ENCODE peak calls at places on chromosome 18, in ten cellular contexts. One of them, this sample, is unnamed.

GRCh38 chr18:1014496-1014895 is 109.8 kb downstream of the ADCYAP1 start:
- DNase-seq in upper lobe of right lung: no peak
- DNase-seq in fibroblast of lung: peak
- DNase-seq in lower lobe of right lung: no peak
- DNase-seq in HAP-1: peak
- DNase-seq in GM12865: no peak
- DNase-seq in hepatocyte: no peak
- DNase-seq in cardiac fibroblast: peak
- DNase-seq in tibial nerve: no peak
- DNase-seq in GM12878: no peak
- DNase-seq in this sample: peak

GRCh38 chr18:4453712-4454547 is 1.2 kb downstream of the DLGAP1 start:
- DNase-seq in upper lobe of right lung: peak
- DNase-seq in fibroblast of lung: peak
- DNase-seq in lower lobe of right lung: peak
- DNase-seq in HAP-1: peak
- DNase-seq in GM12865: no peak
- DNase-seq in hepatocyte: peak
- DNase-seq in cardiac fibroblast: no peak
- DNase-seq in tibial nerve: no peak
- DNase-seq in GM12878: no peak
- DNase-seq in this sample: no peak

GRCh38 chr18:9661564-9661963 is 46.5 kb upstream of the RAB31 start:
- DNase-seq in upper lobe of right lung: no peak
- DNase-seq in fibroblast of lung: no peak
- DNase-seq in lower lobe of right lung: no peak
- DNase-seq in HAP-1: no peak
- DNase-seq in GM12865: no peak
- DNase-seq in hepatocyte: no peak
- DNase-seq in cardiac fibroblast: no peak
- DNase-seq in tibial nerve: no peak
- DNase-seq in GM12878: no peak
- DNase-seq in this sample: no peak

GRCh38 chr18:69838620-69839411 is 108.9 kb downstream of the CD226 start:
- DNase-seq in upper lobe of right lung: no peak
- DNase-seq in fibroblast of lung: no peak
- DNase-seq in lower lobe of right lung: no peak
- DNase-seq in HAP-1: peak
- DNase-seq in GM12865: peak
- DNase-seq in hepatocyte: no peak
- DNase-seq in cardiac fibroblast: no peak
- DNase-seq in tibial nerve: no peak
- DNase-seq in GM12878: peak
- DNase-seq in this sample: no peak

GRCh38 chr18:55314615-55315237 is 273.3 kb downstream of the TCF4 start:
- DNase-seq in upper lobe of right lung: no peak
- DNase-seq in fibroblast of lung: no peak
- DNase-seq in lower lobe of right lung: no peak
- DNase-seq in HAP-1: no peak
- DNase-seq in GM12865: no peak
- DNase-seq in hepatocyte: no peak
- DNase-seq in cardiac fibroblast: no peak
- DNase-seq in tibial nerve: no peak
- DNase-seq in GM12878: no peak
- DNase-seq in this sample: no peak

GRCh38 chr18:2050702-2051201 is 520.6 kb downstream of the METTL4 start:
- DNase-seq in upper lobe of right lung: no peak
- DNase-seq in fibroblast of lung: peak
- DNase-seq in lower lobe of right lung: no peak
- DNase-seq in HAP-1: no peak
- DNase-seq in GM12865: no peak
- DNase-seq in hepatocyte: no peak
- DNase-seq in cardiac fibroblast: no peak
- DNase-seq in tibial nerve: no peak
- DNase-seq in GM12878: no peak
- DNase-seq in this sample: no peak

GRCh38 chr18:905307-905947 is 756 bp downstream of the ADCYAP1 start:
- DNase-seq in upper lobe of right lung: no peak
- DNase-seq in fibroblast of lung: no peak
- DNase-seq in lower lobe of right lung: no peak
- DNase-seq in HAP-1: no peak
- DNase-seq in GM12865: no peak
- DNase-seq in hepatocyte: no peak
- DNase-seq in cardiac fibroblast: no peak
- DNase-seq in tibial nerve: no peak
- DNase-seq in GM12878: no peak
- DNase-seq in this sample: no peak

GRCh38 chr18:76610933-76611749 is 116.1 kb upstream of the ZNF516 start:
- DNase-seq in upper lobe of right lung: no peak
- DNase-seq in fibroblast of lung: peak
- DNase-seq in lower lobe of right lung: no peak
- DNase-seq in HAP-1: no peak
- DNase-seq in GM12865: no peak
- DNase-seq in hepatocyte: peak
- DNase-seq in cardiac fibroblast: peak
- DNase-seq in tibial nerve: no peak
- DNase-seq in GM12878: no peak
- DNase-seq in this sample: peak

GRCh38 chr18:59263566-59264135 is 9.6 kb downstream of the RAX start:
- DNase-seq in upper lobe of right lung: no peak
- DNase-seq in fibroblast of lung: no peak
- DNase-seq in lower lobe of right lung: no peak
- DNase-seq in HAP-1: no peak
- DNase-seq in GM12865: no peak
- DNase-seq in hepatocyte: no peak
- DNase-seq in cardiac fibroblast: no peak
- DNase-seq in tibial nerve: no peak
- DNase-seq in GM12878: no peak
- DNase-seq in this sample: no peak

GRCh38 chr18:2104620-2105462 is 466.5 kb downstream of the METTL4 start:
- DNase-seq in upper lobe of right lung: peak
- DNase-seq in fibroblast of lung: peak
- DNase-seq in lower lobe of right lung: peak
- DNase-seq in HAP-1: peak
- DNase-seq in GM12865: peak
- DNase-seq in hepatocyte: peak
- DNase-seq in cardiac fibroblast: peak
- DNase-seq in tibial nerve: no peak
- DNase-seq in GM12878: no peak
- DNase-seq in this sample: no peak

GRCh38 chr18:35174093-35174731 is 66.6 kb upstream of the ZNF397 start:
- DNase-seq in upper lobe of right lung: no peak
- DNase-seq in fibroblast of lung: no peak
- DNase-seq in lower lobe of right lung: no peak
- DNase-seq in HAP-1: no peak
- DNase-seq in GM12865: peak
- DNase-seq in hepatocyte: no peak
- DNase-seq in cardiac fibroblast: no peak
- DNase-seq in tibial nerve: no peak
- DNase-seq in GM12878: peak
- DNase-seq in this sample: no peak

GRCh38 chr18:9177466-9177865 is 40.9 kb downstream of the ANKRD12 start:
- DNase-seq in upper lobe of right lung: no peak
- DNase-seq in fibroblast of lung: no peak
- DNase-seq in lower lobe of right lung: no peak
- DNase-seq in HAP-1: no peak
- DNase-seq in GM12865: no peak
- DNase-seq in hepatocyte: no peak
- DNase-seq in cardiac fibroblast: no peak
- DNase-seq in tibial nerve: no peak
- DNase-seq in GM12878: no peak
- DNase-seq in this sample: no peak

GRCh38 chr18:12011962-12012549 is 30.7 kb downstream of the IMPA2 start:
- DNase-seq in upper lobe of right lung: peak
- DNase-seq in fibroblast of lung: peak
- DNase-seq in lower lobe of right lung: peak
- DNase-seq in HAP-1: no peak
- DNase-seq in GM12865: no peak
- DNase-seq in hepatocyte: no peak
- DNase-seq in cardiac fibroblast: no peak
- DNase-seq in tibial nerve: no peak
- DNase-seq in GM12878: no peak
- DNase-seq in this sample: no peak

DNA sequence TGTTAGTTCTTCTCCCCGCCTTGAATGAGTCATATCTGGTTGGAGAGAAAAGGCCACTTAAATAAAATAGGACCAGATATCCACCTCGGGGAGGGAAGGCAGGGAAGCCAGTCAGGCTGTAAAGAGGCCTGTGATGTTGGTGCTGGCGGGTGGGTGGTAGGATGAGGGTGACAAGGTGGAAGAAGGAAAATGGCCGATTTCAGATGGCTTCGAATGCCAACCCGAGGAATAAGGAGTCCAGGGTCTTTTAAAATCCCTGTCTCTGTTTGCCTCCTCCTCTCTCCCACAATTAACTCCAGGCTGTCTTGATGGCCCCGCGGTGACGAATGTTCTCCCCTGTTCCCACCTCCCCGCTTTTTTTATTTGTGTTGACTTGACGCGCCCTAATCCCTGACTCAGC is 41.5 kb downstream of the CELF4 start:
- DNase-seq in upper lobe of right lung: no peak
- DNase-seq in fibroblast of lung: no peak
- DNase-seq in lower lobe of right lung: no peak
- DNase-seq in HAP-1: no peak
- DNase-seq in GM12865: no peak
- DNase-seq in hepatocyte: no peak
- DNase-seq in cardiac fibroblast: no peak
- DNase-seq in tibial nerve: no peak
- DNase-seq in GM12878: no peak
- DNase-seq in this sample: no peak
- H3K4me3 ChIP-seq in upper lobe of right lung: no peak
- H3K4me3 ChIP-seq in fibroblast of lung: no peak
- H3K4me3 ChIP-seq in lower lobe of right lung: no peak
- H3K4me3 ChIP-seq in HAP-1: no peak
- H3K4me3 ChIP-seq in GM12865: no peak
- H3K4me3 ChIP-seq in hepatocyte: peak
- H3K4me3 ChIP-seq in cardiac fibroblast: no peak
- H3K4me3 ChIP-seq in tibial nerve: no peak
- H3K4me3 ChIP-seq in GM12878: no peak
- H3K4me3 ChIP-seq in this sample: no peak

GRCh38 chr18:58254873-58255511 is 211.0 kb downstream of the NEDD4L start:
- DNase-seq in upper lobe of right lung: no peak
- DNase-seq in fibroblast of lung: no peak
- DNase-seq in lower lobe of right lung: no peak
- DNase-seq in HAP-1: no peak
- DNase-seq in GM12865: no peak
- DNase-seq in hepatocyte: no peak
- DNase-seq in cardiac fibroblast: peak
- DNase-seq in tibial nerve: no peak
- DNase-seq in GM12878: no peak
- DNase-seq in this sample: peak
- H3K4me3 ChIP-seq in upper lobe of right lung: no peak
- H3K4me3 ChIP-seq in fibroblast of lung: no peak
- H3K4me3 ChIP-seq in lower lobe of right lung: no peak
- H3K4me3 ChIP-seq in HAP-1: no peak
- H3K4me3 ChIP-seq in GM12865: no peak
- H3K4me3 ChIP-seq in hepatocyte: no peak
- H3K4me3 ChIP-seq in cardiac fibroblast: no peak
- H3K4me3 ChIP-seq in tibial nerve: no peak
- H3K4me3 ChIP-seq in GM12878: no peak
- H3K4me3 ChIP-seq in this sample: peak

GRCh38 chr18:63004466-63005089 is 289.2 kb downstream of the PHLPP1 start:
- DNase-seq in upper lobe of right lung: no peak
- DNase-seq in fibroblast of lung: no peak
- DNase-seq in lower lobe of right lung: no peak
- DNase-seq in HAP-1: no peak
- DNase-seq in GM12865: no peak
- DNase-seq in hepatocyte: no peak
- DNase-seq in cardiac fibroblast: no peak
- DNase-seq in tibial nerve: no peak
- DNase-seq in GM12878: no peak
- DNase-seq in this sample: no peak
- H3K4me3 ChIP-seq in upper lobe of right lung: no peak
- H3K4me3 ChIP-seq in fibroblast of lung: no peak
- H3K4me3 ChIP-seq in lower lobe of right lung: no peak
- H3K4me3 ChIP-seq in HAP-1: no peak
- H3K4me3 ChIP-seq in GM12865: no peak
- H3K4me3 ChIP-seq in hepatocyte: no peak
- H3K4me3 ChIP-seq in cardiac fibroblast: no peak
- H3K4me3 ChIP-seq in tibial nerve: no peak
- H3K4me3 ChIP-seq in GM12878: no peak
- H3K4me3 ChIP-seq in this sample: no peak

GRCh38 chr18:47881042-47881441 is 49.4 kb downstream of the SMAD2 start:
- DNase-seq in upper lobe of right lung: no peak
- DNase-seq in fibroblast of lung: no peak
- DNase-seq in lower lobe of right lung: no peak
- DNase-seq in HAP-1: no peak
- DNase-seq in GM12865: no peak
- DNase-seq in hepatocyte: no peak
- DNase-seq in cardiac fibroblast: no peak
- DNase-seq in tibial nerve: no peak
- DNase-seq in GM12878: no peak
- DNase-seq in this sample: no peak

GRCh38 chr18:47883771-47884413 is 46.6 kb downstream of the SMAD2 start:
- DNase-seq in upper lobe of right lung: no peak
- DNase-seq in fibroblast of lung: peak
- DNase-seq in lower lobe of right lung: no peak
- DNase-seq in HAP-1: no peak
- DNase-seq in GM12865: no peak
- DNase-seq in hepatocyte: peak
- DNase-seq in cardiac fibroblast: peak
- DNase-seq in tibial nerve: no peak
- DNase-seq in GM12878: no peak
- DNase-seq in this sample: peak

GRCh38 chr18:47882641-47883040 is 47.8 kb downstream of the SMAD2 start:
- DNase-seq in upper lobe of right lung: no peak
- DNase-seq in fibroblast of lung: no peak
- DNase-seq in lower lobe of right lung: no peak
- DNase-seq in HAP-1: no peak
- DNase-seq in GM12865: no peak
- DNase-seq in hepatocyte: no peak
- DNase-seq in cardiac fibroblast: peak
- DNase-seq in tibial nerve: no peak
- DNase-seq in GM12878: no peak
- DNase-seq in this sample: peak

GRCh38 chr18:47877892-47878291 is 52.6 kb downstream of the SMAD2 start:
- DNase-seq in upper lobe of right lung: no peak
- DNase-seq in fibroblast of lung: peak
- DNase-seq in lower lobe of right lung: no peak
- DNase-seq in HAP-1: no peak
- DNase-seq in GM12865: no peak
- DNase-seq in hepatocyte: no peak
- DNase-seq in cardiac fibroblast: no peak
- DNase-seq in tibial nerve: no peak
- DNase-seq in GM12878: no peak
- DNase-seq in this sample: no peak

DNA sequence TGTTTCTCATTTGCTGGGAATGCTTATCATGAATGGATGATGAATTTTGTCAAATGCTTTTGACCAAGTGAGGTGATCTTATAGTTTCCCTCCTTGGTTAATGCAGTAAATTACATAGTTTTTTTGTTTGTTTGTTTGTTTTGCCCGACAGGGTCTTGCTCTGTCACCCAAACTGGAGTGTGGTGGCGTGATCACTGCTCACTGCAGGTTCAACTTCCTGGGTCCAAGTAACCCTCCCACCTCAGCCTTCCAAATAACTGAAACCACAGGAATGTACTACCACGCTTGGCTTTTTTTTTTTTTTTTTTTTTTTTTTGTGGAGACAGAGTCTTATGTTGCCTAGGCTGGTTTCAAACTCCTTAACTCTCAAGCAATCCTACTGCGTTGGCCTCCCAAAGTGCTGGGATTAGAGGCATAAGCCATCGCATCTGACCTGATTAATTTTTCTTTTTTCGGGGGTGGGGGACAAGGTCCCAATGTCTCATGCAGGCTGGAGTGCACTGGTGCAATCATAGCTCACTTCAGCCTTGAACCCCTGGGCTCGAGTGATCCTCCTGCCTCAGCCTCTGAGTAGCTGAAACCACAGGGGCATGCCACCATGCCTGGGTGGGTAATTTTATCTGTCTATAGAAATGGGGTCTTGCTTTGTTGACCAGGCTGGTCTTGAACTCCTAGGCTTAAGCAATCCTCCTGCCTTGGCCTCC is 48.6 kb downstream of the SMAD2 start:
- DNase-seq in upper lobe of right lung: no peak
- DNase-seq in fibroblast of lung: peak
- DNase-seq in lower lobe of right lung: no peak
- DNase-seq in HAP-1: no peak
- DNase-seq in GM12865: no peak
- DNase-seq in hepatocyte: no peak
- DNase-seq in cardiac fibroblast: peak
- DNase-seq in tibial nerve: no peak
- DNase-seq in GM12878: no peak
- DNase-seq in this sample: peak
- H3K4me3 ChIP-seq in upper lobe of right lung: no peak
- H3K4me3 ChIP-seq in fibroblast of lung: no peak
- H3K4me3 ChIP-seq in lower lobe of right lung: no peak
- H3K4me3 ChIP-seq in HAP-1: no peak
- H3K4me3 ChIP-seq in GM12865: no peak
- H3K4me3 ChIP-seq in hepatocyte: no peak
- H3K4me3 ChIP-seq in cardiac fibroblast: no peak
- H3K4me3 ChIP-seq in tibial nerve: no peak
- H3K4me3 ChIP-seq in GM12878: no peak
- H3K4me3 ChIP-seq in this sample: no peak

This sample was measured in skeletal muscle cell.